ENCODE peak calls at places on chromosomes 6 and 20, in five cellular contexts. V is breast epithelium, G is heart left ventricle, A is gastrocnemius medialis, R is IMR-90. U is an unnamed sample.
A peak's percentile ranks its signal among the peaks of the same experiment; 100 is the strongest.

GRCh38 chr6:140202964-140203363 is 828.5 kb upstream of the CITED2 start:
- DNase-seq in V (no peak), G (no peak), A (no peak), R (no peak), U (no peak)

GRCh38 chr6:105536961-105537360 is 134.1 kb upstream of the PREP start:
- DNase-seq in V (no peak), G (no peak), A (no peak), R (no peak), U (no peak)

GRCh38 chr6:12477616-12478015 is 187.5 kb downstream of the EDN1 start:
- DNase-seq in V (no peak), G (no peak), A (no peak), R (peak; percentile 10), U (no peak)

GRCh38 chr6:13068558-13069210 is 259.7 kb downstream of the TBC1D7 start:
- DNase-seq in V (no peak), G (no peak), A (no peak), R (no peak), U (no peak)

GRCh38 chr6:7203939-7204338 is 96.2 kb downstream of the RREB1 start:
- DNase-seq in V (no peak), G (no peak), A (no peak), R (no peak), U (no peak)

GRCh38 chr20:32484221-32485125 is 100.7 kb downstream of the NOL4L start:
- DNase-seq in V (no peak), G (no peak), A (no peak), R (no peak), U (peak; percentile 57)

GRCh38 chr6:1424306-1424927 is 35.0 kb downstream of the FOXF2 start:
- DNase-seq in V (no peak), G (no peak), A (no peak), R (peak; percentile 77), U (no peak)

GRCh38 chr6:112956696-112957525 is 609.8 kb downstream of the RFPL4B start:
- DNase-seq in V (no peak), G (no peak), A (no peak), R (peak; percentile 95), U (peak; percentile 22)

GRCh38 chr6:45421700-45422540 is 44.2 kb upstream of the SUPT3H start:
- DNase-seq in V (no peak), G (peak; percentile 81), A (peak; percentile 19), R (peak; percentile 67), U (peak; percentile 41)

GRCh38 chr6:150898390-150899170 is 33.1 kb downstream of the MTHFD1L start:
- DNase-seq in V (no peak), G (no peak), A (no peak), R (peak; percentile 57), U (no peak)

GRCh38 chr6:107574856-107575255 is 84.9 kb downstream of the SOBP start:
- DNase-seq in V (no peak), G (no peak), A (no peak), R (no peak), U (no peak)

GRCh38 chr6:158624684-158625682 is 19.6 kb downstream of the DYNLT1 start:
- DNase-seq in V (no peak), G (no peak), A (no peak), R (no peak), U (no peak)

GRCh38 chr6:81896561-81896960 is 144.1 kb upstream of the TENT5A start:
- DNase-seq in V (no peak), G (no peak), A (no peak), R (peak; percentile 39), U (no peak)

GRCh38 chr20:49483018-49483705 is 694 bp upstream of the KCNB1 start:
- DNase-seq in V (no peak), G (no peak), A (no peak), R (no peak), U (peak; percentile 37)

GRCh38 chr20:54291339-54292060 is 83.6 kb downstream of the PFDN4 start:
- DNase-seq in V (no peak), G (no peak), A (no peak), R (no peak), U (no peak)

GRCh38 chr6:104908431-104909139 is 48.3 kb upstream of the LIN28B start:
- DNase-seq in V (no peak), G (no peak), A (no peak), R (no peak), U (no peak)

GRCh38 chr6:148967546-148967945 is 220.7 kb downstream of the UST start:
- DNase-seq in V (no peak), G (no peak), A (no peak), R (no peak), U (no peak)

GRCh38 chr6:112939543-112939942 is 592.4 kb downstream of the RFPL4B start:
- DNase-seq in V (no peak), G (no peak), A (no peak), R (no peak), U (no peak)

GRCh38 chr20:17403496-17403895 is 127.7 kb downstream of the BFSP1 start:
- DNase-seq in V (no peak), G (no peak), A (no peak), R (no peak), U (no peak)

GRCh38 chr6:4707011-4707410 is 69.2 kb upstream of the CDYL start:
- DNase-seq in V (no peak), G (no peak), A (no peak), R (no peak), U (no peak)

GRCh38 chr6:144195671-144196070 is 45.4 kb downstream of the STX11 start:
- DNase-seq in V (no peak), G (no peak), A (no peak), R (peak; percentile 62), U (no peak)

GRCh38 chr20:20466341-20466879 is 98.5 kb downstream of the INSM1 start:
- DNase-seq in V (no peak), G (no peak), A (no peak), R (peak; percentile 85), U (no peak)

GRCh38 chr20:46715292-46715756 is 5.9 kb downstream of the SLC2A10 start:
- DNase-seq in V (peak; percentile 85), G (no peak), A (no peak), R (peak; percentile 80), U (peak; percentile 57)

GRCh38 chr6:155290491-155290890 is 23.8 kb downstream of the TFB1M start:
- DNase-seq in V (no peak), G (no peak), A (no peak), R (no peak), U (no peak)

GRCh38 chr6:9405825-9406224 is 970.5 kb upstream of the SLC35B3 start:
- DNase-seq in V (no peak), G (no peak), A (no peak), R (no peak), U (no peak)

GRCh38 chr20:63074631-63075030 is 67.9 kb upstream of the BHLHE23 start:
- DNase-seq in V (no peak), G (no peak), A (no peak), R (no peak), U (no peak)

GRCh38 chr20:63072231-63072791 is 65.5 kb upstream of the BHLHE23 start:
- DNase-seq in V (no peak), G (peak; percentile 36), A (no peak), R (no peak), U (no peak)

GRCh38 chr20:63074182-63074581 is 67.4 kb upstream of the BHLHE23 start:
- DNase-seq in V (no peak), G (no peak), A (no peak), R (no peak), U (no peak)

GRCh38 chr20:63073738-63074065 is 66.9 kb upstream of the BHLHE23 start:
- DNase-seq in V (no peak), G (no peak), A (no peak), R (no peak), U (no peak)

DNA sequence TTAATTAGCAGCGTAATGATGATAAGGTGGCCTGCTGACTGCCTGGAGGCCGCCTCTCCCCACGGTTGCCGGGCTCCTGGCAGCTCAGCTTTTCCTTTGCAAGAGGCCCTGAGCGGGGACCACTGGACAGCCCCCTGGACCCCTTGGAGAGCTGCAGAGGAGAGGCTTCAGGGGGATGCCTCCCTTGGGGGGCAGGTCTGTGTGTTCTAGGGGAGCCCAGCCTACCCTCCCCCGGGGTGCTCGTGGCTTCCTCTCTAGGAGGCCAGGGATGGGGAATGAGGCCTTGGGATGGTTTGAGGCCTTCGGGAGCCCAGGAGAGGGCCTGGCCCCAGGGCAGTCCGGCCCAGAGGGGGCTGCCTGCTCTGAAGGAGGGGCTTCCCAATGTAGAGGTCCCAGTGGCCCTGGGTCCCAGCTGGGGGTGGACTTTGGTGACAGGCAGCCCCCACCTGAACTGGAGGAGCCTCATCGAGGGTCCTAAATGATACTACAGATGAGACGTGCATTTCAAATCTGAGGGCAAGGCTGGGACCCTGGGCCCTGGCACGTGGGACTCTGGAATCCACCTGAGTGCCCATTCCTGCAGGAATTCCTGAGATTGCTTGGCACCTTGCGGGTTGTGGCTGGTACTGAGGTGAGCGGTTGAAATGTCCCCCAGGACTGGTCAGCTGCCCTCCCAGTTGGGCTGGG is 66.4 kb upstream of the BHLHE23 start:
- DNase-seq in V (no peak), G (peak; percentile 16), A (no peak), R (no peak), U (no peak)
- H3K27me3 ChIP-seq in V (peaks cover 71% of the 10 kb centered on the region), G (peaks cover 43% of the 10 kb centered on the region), A (peaks cover 62% of the 10 kb centered on the region), R (peaks cover 14% of the 10 kb centered on the region), U (peaks cover 19% of the 10 kb centered on the region)

DNA sequence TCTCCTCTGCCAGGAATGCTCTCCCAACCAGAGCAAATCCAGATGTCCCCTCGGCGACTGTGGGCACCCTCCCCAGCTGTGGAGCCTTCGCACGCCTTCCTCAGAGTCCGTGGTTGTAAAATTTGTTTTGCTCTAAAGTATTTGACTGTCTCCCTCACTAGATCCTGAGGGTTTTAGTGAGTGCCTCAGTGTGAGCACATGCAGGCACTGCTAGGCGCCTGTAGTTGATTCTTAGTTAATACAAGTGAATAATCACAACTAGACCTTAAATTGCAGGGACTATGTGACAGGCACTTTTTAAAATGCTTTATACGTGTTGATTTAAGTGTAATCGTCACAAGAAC is 680 bp upstream of the MTCH1 start:
- DNase-seq in V (no peak), G (no peak), A (no peak), R (no peak), U (no peak)
- TF ChIP-seq POLR2A in V (no peak), G (no peak), A (no peak), R (no peak), U (no peak)

DNA sequence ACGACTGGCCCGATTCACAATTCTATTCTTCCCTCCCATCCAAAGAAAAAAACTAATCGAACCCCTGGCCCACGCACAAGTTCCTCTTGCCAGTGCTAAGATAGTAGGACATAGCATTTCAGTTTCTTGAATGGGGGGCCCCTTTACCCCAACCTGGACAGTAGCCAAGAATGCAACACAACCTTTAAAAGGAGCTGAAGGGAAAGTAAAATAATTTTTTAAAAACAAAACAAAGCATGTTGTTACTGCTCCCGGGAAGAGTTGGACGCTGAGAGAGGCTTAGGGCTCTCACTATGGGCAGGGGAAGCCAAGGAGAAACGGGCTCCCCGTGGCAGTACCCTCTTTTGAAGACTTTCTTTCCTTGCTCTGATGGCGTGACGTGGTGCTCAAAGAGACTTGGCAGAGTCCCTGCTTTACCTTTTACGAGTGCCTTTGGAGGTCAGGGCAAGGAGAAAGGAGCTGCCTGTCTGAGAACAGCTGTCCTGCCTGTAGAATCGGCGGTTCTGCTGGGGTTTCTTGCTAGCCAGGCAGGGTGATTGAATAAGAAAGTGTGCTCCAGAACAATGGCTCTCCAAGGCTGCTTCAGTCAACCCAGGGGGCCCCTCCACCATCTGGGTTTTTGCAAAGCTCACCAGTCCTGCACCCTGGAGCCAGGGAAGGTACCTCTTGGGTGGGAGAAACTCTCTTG is 5.8 kb downstream of the TFAP2C start:
- DNase-seq in V (no peak), G (no peak), A (no peak), R (no peak), U (no peak)
- H3K27me3 ChIP-seq in V (peaks cover 15% of the 10 kb centered on the region), G (peaks cover 97% of the 10 kb centered on the region), A (peaks cover 45% of the 10 kb centered on the region), R (peaks cover 44% of the 10 kb centered on the region), U (no peaks in the 10 kb centered on the region)

GRCh38 chr6:48904809-48905208 is 558.2 kb downstream of the MMUT start:
- DNase-seq in V (no peak), G (no peak), A (no peak), R (no peak), U (no peak)
- TF ChIP-seq POLR2A in V (no peak), G (no peak), A (no peak), R (no peak), U (no peak)

GRCh38 chr6:15242937-15243614 is 2.8 kb upstream of the JARID2 start:
- DNase-seq in V (no peak), G (no peak), A (no peak), R (no peak), U (no peak)
- H3K27me3 ChIP-seq in V (no peaks in the 10 kb centered on the region), G (no peaks in the 10 kb centered on the region), A (no peaks in the 10 kb centered on the region), R (no peaks in the 10 kb centered on the region), U (no peaks in the 10 kb centered on the region)

U was measured in uterus.